ENCODE peak calls at places on chromosomes 11 and 22, in six cellular contexts. U, L, V, Y, F and D are unnamed samples.

GRCh38 chr11:111450480-111451320 is 61.5 kb downstream of the BTG4 start:
- DNase-seq in U (no peak), L (peak), V (no peak), Y (no peak), F (no peak), D (no peak)

GRCh38 chr11:27216268-27217149 is 146.5 kb downstream of the CCDC34 start:
- DNase-seq in U (peak), L (no peak), V (no peak), Y (peak), F (no peak), D (peak)

GRCh38 chr11:71236836-71237475 is 15.4 kb downstream of the SHANK2 start:
- DNase-seq in U (no peak), L (no peak), V (no peak), Y (no peak), F (no peak), D (no peak)

GRCh38 chr22:30874431-30875370 is 93.9 kb downstream of the MORC2 start:
- DNase-seq in U (no peak), L (no peak), V (no peak), Y (no peak), F (no peak), D (no peak)

GRCh38 chr11:61298663-61299244 is 3.6 kb upstream of the VWCE start:
- DNase-seq in U (no peak), L (no peak), V (no peak), Y (no peak), F (no peak), D (no peak)

GRCh38 chr11:1838426-1839131 is at the start of gene TNNI2:
- DNase-seq in U (peak), L (no peak), V (no peak), Y (no peak), F (no peak), D (no peak)

GRCh38 chr11:105861225-105861624 is 160.8 kb downstream of the MSANTD4 start:
- DNase-seq in U (no peak), L (no peak), V (no peak), Y (no peak), F (no peak), D (no peak)

GRCh38 chr11:95571861-95572260 is 217.7 kb downstream of the FAM76B start:
- DNase-seq in U (no peak), L (no peak), V (no peak), Y (no peak), F (no peak), D (no peak)

GRCh38 chr11:117193130-117194020 is 5.8 kb upstream of the TAGLN start:
- DNase-seq in U (no peak), L (no peak), V (no peak), Y (no peak), F (no peak), D (no peak)

GRCh38 chr11:46898396-46899095 is 19.8 kb downstream of the LRP4 start:
- DNase-seq in U (no peak), L (no peak), V (no peak), Y (no peak), F (no peak), D (peak)

GRCh38 chr11:100752371-100753073 is 65.4 kb downstream of the ARHGAP42 start:
- DNase-seq in U (no peak), L (no peak), V (no peak), Y (no peak), F (no peak), D (no peak)

GRCh38 chr22:43566561-43567332 is 154.9 kb downstream of the MPPED1 start:
- DNase-seq in U (no peak), L (no peak), V (no peak), Y (no peak), F (no peak), D (no peak)

GRCh38 chr22:23696326-23696851 is 5.6 kb downstream of the RGL4 start:
- DNase-seq in U (no peak), L (no peak), V (peak), Y (no peak), F (no peak), D (peak)

GRCh38 chr11:7196396-7197146 is 55.1 kb upstream of the SYT9 start:
- DNase-seq in U (no peak), L (no peak), V (no peak), Y (no peak), F (no peak), D (no peak)